ENCODE peak calls at places on chromosomes 16 and 17, in nine cellular contexts. D, E, C, X, V, W, K, J and R are unnamed samples.

GRCh38 chr17:30021708-30022317 is 80.4 kb downstream of the EFCAB5 start:
- DNase-seq in D (no peak), E (peak), C (peak), X (peak), V (peak), W (peak), K (peak), J (peak), R (peak)

GRCh38 chr17:20043034-20043433 is 33.9 kb downstream of the SPECC1 start:
- DNase-seq in D (no peak), E (no peak), C (no peak), X (no peak), V (no peak), W (no peak), K (no peak), J (no peak), R (no peak)

GRCh38 chr16:90001761-90002503 is 17.3 kb downstream of the DBNDD1 start:
- DNase-seq in D (no peak), E (no peak), C (no peak), X (no peak), V (no peak), W (peak), K (no peak), J (no peak), R (no peak)

GRCh38 chr16:86512860-86513470 is 2.6 kb downstream of the FOXF1 start:
- DNase-seq in D (no peak), E (no peak), C (no peak), X (no peak), V (no peak), W (no peak), K (no peak), J (no peak), R (no peak)

GRCh38 chr17:80104321-80104955 is 3.1 kb downstream of the GAA start:
- DNase-seq in D (peak), E (no peak), C (peak), X (peak), V (peak), W (no peak), K (no peak), J (no peak), R (peak)

GRCh38 chr17:33765871-33766270 is 472.8 kb upstream of the ASIC2 start:
- DNase-seq in D (no peak), E (no peak), C (no peak), X (no peak), V (no peak), W (no peak), K (no peak), J (no peak), R (no peak)

GRCh38 chr16:27364493-27365141 is 37.4 kb upstream of the IL21R start:
- DNase-seq in D (no peak), E (no peak), C (peak), X (no peak), V (no peak), W (no peak), K (no peak), J (peak), R (no peak)

GRCh38 chr16:67648764-67649407 is 3.9 kb downstream of the CARMIL2 start:
- DNase-seq in D (no peak), E (no peak), C (no peak), X (no peak), V (no peak), W (no peak), K (no peak), J (no peak), R (no peak)

GRCh38 chr16:50862818-50863672 is 121.2 kb downstream of the CYLD start:
- DNase-seq in D (no peak), E (no peak), C (no peak), X (no peak), V (no peak), W (peak), K (no peak), J (no peak), R (peak)

GRCh38 chr17:45948498-45948880 is 50.6 kb upstream of the STH start:
- DNase-seq in D (no peak), E (peak), C (no peak), X (peak), V (no peak), W (no peak), K (no peak), J (no peak), R (no peak)

GRCh38 chr17:20999044-20999573 is 43.7 kb downstream of the USP22 start:
- DNase-seq in D (peak), E (peak), C (peak), X (peak), V (peak), W (no peak), K (no peak), J (no peak), R (peak)